ENCODE peak calls at places on chromosomes 11 and 22, in six cellular contexts. One of them, this sample, is unnamed.

GRCh38 chr11:110147965-110148709 is 54.9 kb downstream of the ZC3H12C start:
- ATAC-seq in upper lobe of left lung: peak; percentile 38
- ATAC-seq in K562: no peak
- ATAC-seq in GM12878: no peak
- ATAC-seq in HCT116: peak; percentile 43
- ATAC-seq in HepG2: no peak
- ATAC-seq in this sample: no peak

GRCh38 chr11:65212226-65212801 is 30.6 kb downstream of the CAPN1 start:
- ATAC-seq in upper lobe of left lung: no peak
- ATAC-seq in HCT116: peak; percentile 4
- ATAC-seq in GM12878: no peak
- ATAC-seq in K562: peak; percentile 56
- ATAC-seq in HepG2: no peak
- ATAC-seq in this sample: no peak

GRCh38 chr22:21761086-21761485 is 25.5 kb upstream of the YPEL1 start:
- ATAC-seq in upper lobe of left lung: no peak
- ATAC-seq in GM12878: peak; percentile 42
- ATAC-seq in HCT116: no peak
- ATAC-seq in K562: peak; percentile 4
- ATAC-seq in HepG2: no peak
- ATAC-seq in this sample: no peak

GRCh38 chr11:47955356-47955755 is 25.0 kb upstream of the PTPRJ start:
- ATAC-seq in GM12878: peak; percentile 52
- ATAC-seq in HepG2: no peak
- ATAC-seq in K562: peak; percentile 85
- ATAC-seq in HCT116: peak; percentile 47
- ATAC-seq in upper lobe of left lung: no peak
- ATAC-seq in this sample: no peak

GRCh38 chr11:1454576-1454975 is 32.0 kb downstream of the MOB2 start:
- ATAC-seq in GM12878: no peak
- ATAC-seq in HCT116: no peak
- ATAC-seq in HepG2: no peak
- ATAC-seq in K562: no peak
- ATAC-seq in upper lobe of left lung: no peak
- ATAC-seq in this sample: no peak

GRCh38 chr11:60785806-60786361 is 751 bp downstream of the MS4A10 start:
- ATAC-seq in upper lobe of left lung: no peak
- ATAC-seq in K562: peak; percentile 71
- ATAC-seq in HepG2: peak; percentile 18
- ATAC-seq in HCT116: peak; percentile 20
- ATAC-seq in GM12878: peak; percentile 31
- ATAC-seq in this sample: no peak

GRCh38 chr11:82225930-82226329 is 507.7 kb downstream of the FAM181B start:
- ATAC-seq in HepG2: no peak
- ATAC-seq in HCT116: no peak
- ATAC-seq in upper lobe of left lung: no peak
- ATAC-seq in GM12878: peak; percentile 52
- ATAC-seq in K562: no peak
- ATAC-seq in this sample: no peak

GRCh38 chr22:29030016-29030617 is 31.5 kb downstream of the C22orf31 start:
- ATAC-seq in upper lobe of left lung: no peak
- ATAC-seq in K562: no peak
- ATAC-seq in GM12878: no peak
- ATAC-seq in HCT116: peak; percentile 16
- ATAC-seq in HepG2: no peak
- ATAC-seq in this sample: no peak

GRCh38 chr11:12602421-12602820 is 71.8 kb upstream of the TEAD1 start:
- ATAC-seq in HepG2: no peak
- ATAC-seq in K562: no peak
- ATAC-seq in HCT116: no peak
- ATAC-seq in GM12878: no peak
- ATAC-seq in upper lobe of left lung: peak; percentile 36
- ATAC-seq in this sample: no peak

GRCh38 chr11:12604557-12605105 is 69.6 kb upstream of the TEAD1 start:
- ATAC-seq in upper lobe of left lung: no peak
- ATAC-seq in K562: peak; percentile 37
- ATAC-seq in GM12878: no peak
- ATAC-seq in HCT116: no peak
- ATAC-seq in HepG2: no peak
- ATAC-seq in this sample: no peak

GRCh38 chr11:12600829-12601228 is 73.4 kb upstream of the TEAD1 start:
- ATAC-seq in K562: no peak
- ATAC-seq in GM12878: no peak
- ATAC-seq in HepG2: peak; percentile 53
- ATAC-seq in upper lobe of left lung: no peak
- ATAC-seq in HCT116: no peak
- ATAC-seq in this sample: no peak

GRCh38 chr11:12606597-12606996 is 67.6 kb upstream of the TEAD1 start:
- ATAC-seq in HCT116: no peak
- ATAC-seq in K562: no peak
- ATAC-seq in HepG2: no peak
- ATAC-seq in GM12878: no peak
- ATAC-seq in upper lobe of left lung: peak; percentile 83
- ATAC-seq in this sample: peak; percentile 39

DNA sequence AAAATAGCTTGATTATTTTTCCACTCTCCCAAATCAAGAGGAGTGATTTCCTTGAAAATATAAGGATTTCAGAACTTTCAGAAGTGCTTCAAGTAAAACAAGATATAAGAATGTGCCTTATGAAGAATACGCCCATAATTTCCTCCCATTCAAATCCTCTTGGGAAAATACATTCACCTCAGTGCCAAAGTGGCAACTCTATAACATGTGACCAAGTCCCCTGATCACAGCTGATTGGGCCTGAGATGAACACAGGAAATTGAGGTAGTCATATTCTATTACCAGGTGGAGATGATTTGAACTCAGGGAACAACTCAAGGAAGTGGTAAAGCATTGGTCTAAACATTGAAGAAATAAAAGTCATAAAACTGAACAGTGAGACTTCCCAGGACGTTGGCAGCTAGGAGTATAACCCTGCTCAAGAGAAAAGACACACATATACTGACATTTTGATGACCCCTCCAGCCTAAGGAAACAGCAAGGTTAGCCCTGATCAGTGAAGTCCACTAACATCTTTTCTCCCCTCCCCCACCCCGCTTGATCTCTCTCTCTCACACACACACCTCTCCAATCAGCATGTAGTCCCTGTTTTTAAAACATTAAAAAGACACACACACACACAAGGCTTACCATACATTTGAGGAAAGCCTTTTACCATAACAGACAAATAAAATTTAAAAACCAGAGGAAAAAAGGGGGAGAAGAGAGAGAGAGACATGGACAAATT is 70.7 kb upstream of the TEAD1 start:
- ATAC-seq in HCT116: no peak
- ATAC-seq in upper lobe of left lung: no peak
- ATAC-seq in GM12878: no peak
- ATAC-seq in HepG2: no peak
- ATAC-seq in K562: peak; percentile 66
- ATAC-seq in this sample: no peak
- TF ChIP-seq POLR2AphosphoS5 in HCT116: no peak
- TF ChIP-seq POLR2AphosphoS5 in upper lobe of left lung: no peak
- TF ChIP-seq POLR2AphosphoS5 in GM12878: no peak
- TF ChIP-seq POLR2AphosphoS5 in HepG2: no peak
- TF ChIP-seq POLR2AphosphoS5 in K562: no peak
- TF ChIP-seq POLR2AphosphoS5 in this sample: no peak

GRCh38 chr22:44116755-44117684 is 63.7 kb upstream of the PARVG start:
- ATAC-seq in HCT116: no peak
- ATAC-seq in upper lobe of left lung: peak; percentile 17
- ATAC-seq in HepG2: no peak
- ATAC-seq in GM12878: no peak
- ATAC-seq in K562: no peak
- ATAC-seq in this sample: no peak

GRCh38 chr22:44119669-44120313 is 60.9 kb upstream of the PARVG start:
- ATAC-seq in GM12878: no peak
- ATAC-seq in HCT116: no peak
- ATAC-seq in HepG2: no peak
- ATAC-seq in K562: no peak
- ATAC-seq in upper lobe of left lung: no peak
- ATAC-seq in this sample: no peak

GRCh38 chr22:44116331-44116730 is 64.4 kb upstream of the PARVG start:
- ATAC-seq in K562: no peak
- ATAC-seq in HCT116: no peak
- ATAC-seq in GM12878: no peak
- ATAC-seq in HepG2: no peak
- ATAC-seq in upper lobe of left lung: no peak
- ATAC-seq in this sample: no peak

GRCh38 chr22:44120314-44120704 is 60.4 kb upstream of the PARVG start:
- ATAC-seq in K562: peak; percentile 61
- ATAC-seq in GM12878: no peak
- ATAC-seq in HCT116: peak; percentile 77
- ATAC-seq in HepG2: no peak
- ATAC-seq in upper lobe of left lung: no peak
- ATAC-seq in this sample: no peak

DNA sequence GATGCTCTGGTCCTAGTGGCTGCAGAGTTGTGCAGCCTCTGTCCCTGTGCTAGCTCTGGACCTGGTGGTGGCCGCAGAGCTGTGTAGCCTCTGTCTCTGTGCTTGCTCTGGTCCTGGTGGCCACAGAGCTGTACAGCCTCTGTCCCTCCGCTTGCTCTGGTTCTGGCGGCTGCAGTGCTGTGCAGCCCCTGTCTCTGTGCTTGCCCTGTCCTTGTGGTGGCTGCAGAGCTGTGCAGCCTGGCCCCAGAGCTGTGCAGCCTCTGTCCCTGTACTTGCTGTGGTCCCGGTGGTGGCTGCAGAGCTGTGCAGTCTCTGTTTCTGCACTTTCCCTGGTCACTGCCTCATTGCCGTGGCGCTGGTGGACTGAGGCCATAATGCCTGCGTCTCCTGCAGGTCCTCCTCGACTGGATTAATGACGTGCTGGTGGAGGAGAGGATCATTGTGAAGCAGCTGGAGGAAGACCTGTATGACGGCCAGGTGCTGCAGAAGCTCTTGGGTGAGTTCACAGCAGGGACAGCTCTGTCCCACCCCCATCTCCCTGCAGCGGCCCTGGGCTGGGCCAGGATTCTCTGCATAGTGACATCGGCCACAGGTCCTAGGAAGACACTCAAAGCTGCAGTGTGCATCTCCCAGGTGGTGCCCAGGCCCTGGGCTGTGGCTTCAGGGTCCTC is 61.9 kb upstream of the PARVG start:
- ATAC-seq in GM12878: no peak
- ATAC-seq in upper lobe of left lung: no peak
- ATAC-seq in HCT116: peak; percentile 27
- ATAC-seq in K562: no peak
- ATAC-seq in HepG2: no peak
- ATAC-seq in this sample: no peak
- TF ChIP-seq POLR2A in GM12878: no peak
- TF ChIP-seq POLR2A in upper lobe of left lung: no peak
- TF ChIP-seq POLR2A in HCT116: no peak
- TF ChIP-seq POLR2A in K562: no peak
- TF ChIP-seq POLR2A in HepG2: no peak
- TF ChIP-seq POLR2A in this sample: no peak

GRCh38 chr11:10441021-10441523 is 14.0 kb upstream of the AMPD3 start:
- ATAC-seq in upper lobe of left lung: no peak
- ATAC-seq in GM12878: no peak
- ATAC-seq in K562: no peak
- ATAC-seq in HepG2: no peak
- ATAC-seq in HCT116: no peak
- ATAC-seq in this sample: no peak

GRCh38 chr11:10439924-10440323 is 15.1 kb upstream of the AMPD3 start:
- ATAC-seq in GM12878: no peak
- ATAC-seq in K562: no peak
- ATAC-seq in HepG2: no peak
- ATAC-seq in upper lobe of left lung: no peak
- ATAC-seq in HCT116: no peak
- ATAC-seq in this sample: no peak

GRCh38 chr11:10443721-10444120 is 11.3 kb upstream of the AMPD3 start:
- ATAC-seq in GM12878: no peak
- ATAC-seq in HepG2: no peak
- ATAC-seq in HCT116: no peak
- ATAC-seq in upper lobe of left lung: no peak
- ATAC-seq in K562: no peak
- ATAC-seq in this sample: no peak

GRCh38 chr11:10443152-10443551 is 11.9 kb upstream of the AMPD3 start:
- ATAC-seq in GM12878: no peak
- ATAC-seq in upper lobe of left lung: no peak
- ATAC-seq in K562: no peak
- ATAC-seq in HepG2: no peak
- ATAC-seq in HCT116: no peak
- ATAC-seq in this sample: no peak

GRCh38 chr11:10441652-10442503 is 13.2 kb upstream of the AMPD3 start:
- ATAC-seq in GM12878: peak; percentile 96
- ATAC-seq in HCT116: no peak
- ATAC-seq in HepG2: no peak
- ATAC-seq in K562: no peak
- ATAC-seq in upper lobe of left lung: no peak
- ATAC-seq in this sample: no peak
- TF ChIP-seq POLR2AphosphoS5 in GM12878: no peak
- TF ChIP-seq POLR2AphosphoS5 in HCT116: no peak
- TF ChIP-seq POLR2AphosphoS5 in HepG2: no peak
- TF ChIP-seq POLR2AphosphoS5 in K562: no peak
- TF ChIP-seq POLR2AphosphoS5 in upper lobe of left lung: no peak
- TF ChIP-seq POLR2AphosphoS5 in this sample: no peak

GRCh38 chr11:66362481-66363147 is 8.9 kb downstream of the SLC29A2 start:
- ATAC-seq in GM12878: no peak
- ATAC-seq in HCT116: no peak
- ATAC-seq in K562: no peak
- ATAC-seq in upper lobe of left lung: peak; percentile 3
- ATAC-seq in HepG2: no peak
- ATAC-seq in this sample: no peak

GRCh38 chr11:66363187-66363601 is 8.4 kb downstream of the SLC29A2 start:
- ATAC-seq in GM12878: no peak
- ATAC-seq in upper lobe of left lung: peak; percentile 18
- ATAC-seq in HepG2: no peak
- ATAC-seq in K562: no peak
- ATAC-seq in HCT116: no peak
- ATAC-seq in this sample: peak; percentile 40

GRCh38 chr11:66365166-66365565 is 6.4 kb downstream of the SLC29A2 start:
- ATAC-seq in HepG2: no peak
- ATAC-seq in K562: no peak
- ATAC-seq in GM12878: no peak
- ATAC-seq in upper lobe of left lung: no peak
- ATAC-seq in HCT116: no peak
- ATAC-seq in this sample: no peak

GRCh38 chr11:66365711-66366619 is 5.6 kb downstream of the SLC29A2 start:
- ATAC-seq in GM12878: no peak
- ATAC-seq in HepG2: peak; percentile 5
- ATAC-seq in upper lobe of left lung: no peak
- ATAC-seq in K562: no peak
- ATAC-seq in HCT116: no peak
- ATAC-seq in this sample: no peak

DNA sequence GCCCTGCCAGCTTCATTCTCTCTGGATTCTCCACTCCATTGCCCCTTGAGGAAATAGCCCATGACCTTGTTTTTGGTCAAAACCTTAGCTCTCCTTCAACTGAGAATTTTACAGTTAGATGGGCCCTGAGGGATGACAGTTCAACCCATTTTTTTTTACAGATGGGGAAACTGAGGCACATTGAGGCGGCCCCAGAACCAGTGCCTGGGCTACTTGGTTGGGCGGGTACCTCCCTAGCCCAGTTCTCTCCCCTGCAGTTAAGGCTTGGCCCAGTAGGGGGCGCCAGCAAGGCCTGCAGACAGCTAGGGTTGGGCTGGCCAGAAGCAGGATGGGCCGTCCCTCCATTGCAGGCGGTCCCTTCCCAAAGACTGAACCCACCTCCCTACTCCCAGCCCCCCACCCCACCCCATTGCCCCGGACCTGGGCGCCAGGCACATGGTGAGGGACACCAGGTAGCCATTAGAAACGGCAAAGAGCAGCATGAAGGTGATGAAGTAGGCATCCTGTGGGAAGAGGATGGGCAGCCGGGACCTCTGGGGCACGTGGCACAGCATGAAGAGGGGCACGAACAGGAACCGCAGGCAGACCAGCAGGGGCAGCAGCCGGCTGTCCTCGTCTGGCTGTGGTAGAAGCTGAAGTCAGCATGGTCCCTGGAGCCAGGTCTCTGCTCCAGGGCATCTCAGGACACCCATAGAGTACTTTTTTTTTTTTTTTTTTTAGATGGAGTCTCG is 7.6 kb downstream of the SLC29A2 start:
- ATAC-seq in K562: peak; percentile 83
- ATAC-seq in GM12878: peak; percentile 88
- ATAC-seq in upper lobe of left lung: peak; percentile 51
- ATAC-seq in HepG2: peak; percentile 32
- ATAC-seq in HCT116: peak; percentile 75
- ATAC-seq in this sample: no peak
- TF ChIP-seq POLR2A in K562: peak; percentile 47
- TF ChIP-seq POLR2A in GM12878: no peak
- TF ChIP-seq POLR2A in upper lobe of left lung: no peak
- TF ChIP-seq POLR2A in HepG2: no peak
- TF ChIP-seq POLR2A in HCT116: no peak
- TF ChIP-seq POLR2A in this sample: no peak